ENCODE peak calls at places on chromosome 1, in nine cellular contexts. One of them, this sample, is unnamed.

GRCh38 chr1:12593621-12594066 is 24.4 kb downstream of the DHRS3 start:
- DNase-seq in dorsolateral prefrontal cortex: no peak
- DNase-seq in fibroblast of pulmonary artery: peak
- DNase-seq in HCT116: no peak
- DNase-seq in GM23338: no peak
- DNase-seq in GM10248: no peak
- DNase-seq in spleen: no peak
- DNase-seq in Panc1: no peak
- DNase-seq in ovary: peak
- DNase-seq in this sample: no peak

GRCh38 chr1:159861218-159861617 is 1.2 kb downstream of the VSIG8 start:
- DNase-seq in GM10248: no peak
- DNase-seq in ovary: no peak
- DNase-seq in GM23338: no peak
- DNase-seq in HCT116: no peak
- DNase-seq in fibroblast of pulmonary artery: no peak
- DNase-seq in spleen: no peak
- DNase-seq in dorsolateral prefrontal cortex: no peak
- DNase-seq in Panc1: no peak
- DNase-seq in this sample: no peak

GRCh38 chr1:14167889-14168288 is 430.6 kb upstream of the KAZN start:
- DNase-seq in ovary: no peak
- DNase-seq in HCT116: no peak
- DNase-seq in GM23338: no peak
- DNase-seq in fibroblast of pulmonary artery: no peak
- DNase-seq in spleen: no peak
- DNase-seq in dorsolateral prefrontal cortex: no peak
- DNase-seq in GM10248: no peak
- DNase-seq in Panc1: no peak
- DNase-seq in this sample: no peak

GRCh38 chr1:91020486-91020885 is 1.3 kb downstream of the ZNF644 start:
- DNase-seq in spleen: no peak
- DNase-seq in Panc1: no peak
- DNase-seq in GM23338: no peak
- DNase-seq in ovary: no peak
- DNase-seq in HCT116: no peak
- DNase-seq in dorsolateral prefrontal cortex: no peak
- DNase-seq in fibroblast of pulmonary artery: peak
- DNase-seq in GM10248: no peak
- DNase-seq in this sample: no peak

GRCh38 chr1:2510366-2511155 is 15.8 kb downstream of the PANK4 start:
- DNase-seq in fibroblast of pulmonary artery: no peak
- DNase-seq in spleen: no peak
- DNase-seq in ovary: no peak
- DNase-seq in Panc1: no peak
- DNase-seq in GM10248: no peak
- DNase-seq in GM23338: no peak
- DNase-seq in HCT116: no peak
- DNase-seq in dorsolateral prefrontal cortex: no peak
- DNase-seq in this sample: no peak

GRCh38 chr1:62688687-62689085 is 500 bp upstream of the DOCK7 start:
- DNase-seq in GM10248: no peak
- DNase-seq in dorsolateral prefrontal cortex: no peak
- DNase-seq in HCT116: no peak
- DNase-seq in GM23338: peak
- DNase-seq in ovary: no peak
- DNase-seq in fibroblast of pulmonary artery: peak
- DNase-seq in spleen: no peak
- DNase-seq in Panc1: no peak
- DNase-seq in this sample: no peak

GRCh38 chr1:27298632-27299384 is 23.2 kb upstream of the TMEM222 start:
- DNase-seq in dorsolateral prefrontal cortex: no peak
- DNase-seq in spleen: no peak
- DNase-seq in ovary: no peak
- DNase-seq in Panc1: no peak
- DNase-seq in HCT116: no peak
- DNase-seq in GM10248: no peak
- DNase-seq in GM23338: no peak
- DNase-seq in fibroblast of pulmonary artery: no peak
- DNase-seq in this sample: peak

GRCh38 chr1:43554444-43554992 is 23.8 kb downstream of the PTPRF start:
- DNase-seq in GM23338: peak
- DNase-seq in fibroblast of pulmonary artery: peak
- DNase-seq in dorsolateral prefrontal cortex: no peak
- DNase-seq in Panc1: no peak
- DNase-seq in HCT116: peak
- DNase-seq in spleen: no peak
- DNase-seq in GM10248: peak
- DNase-seq in ovary: no peak
- DNase-seq in this sample: peak

GRCh38 chr1:152461544-152461943 is 47.5 kb upstream of the CRNN start:
- DNase-seq in HCT116: peak
- DNase-seq in Panc1: no peak
- DNase-seq in fibroblast of pulmonary artery: peak
- DNase-seq in GM23338: peak
- DNase-seq in dorsolateral prefrontal cortex: no peak
- DNase-seq in GM10248: peak
- DNase-seq in ovary: no peak
- DNase-seq in spleen: no peak
- DNase-seq in this sample: peak

GRCh38 chr1:7292714-7293419 is 478.2 kb upstream of the VAMP3 start:
- DNase-seq in HCT116: no peak
- DNase-seq in GM10248: no peak
- DNase-seq in dorsolateral prefrontal cortex: no peak
- DNase-seq in spleen: no peak
- DNase-seq in GM23338: no peak
- DNase-seq in ovary: no peak
- DNase-seq in fibroblast of pulmonary artery: no peak
- DNase-seq in Panc1: no peak
- DNase-seq in this sample: peak

GRCh38 chr1:64846573-64847430 is 101.9 kb downstream of the RAVER2 start:
- DNase-seq in ovary: no peak
- DNase-seq in GM23338: no peak
- DNase-seq in Panc1: no peak
- DNase-seq in HCT116: no peak
- DNase-seq in fibroblast of pulmonary artery: no peak
- DNase-seq in spleen: no peak
- DNase-seq in GM10248: no peak
- DNase-seq in dorsolateral prefrontal cortex: no peak
- DNase-seq in this sample: no peak
- TF ChIP-seq CTCF in ovary: no peak
- TF ChIP-seq CTCF in GM23338: no peak
- TF ChIP-seq CTCF in Panc1: no peak
- TF ChIP-seq CTCF in HCT116: no peak
- TF ChIP-seq CTCF in fibroblast of pulmonary artery: no peak
- TF ChIP-seq CTCF in spleen: no peak
- TF ChIP-seq CTCF in GM10248: no peak
- TF ChIP-seq CTCF in dorsolateral prefrontal cortex: no peak
- TF ChIP-seq CTCF in this sample: no peak

DNA sequence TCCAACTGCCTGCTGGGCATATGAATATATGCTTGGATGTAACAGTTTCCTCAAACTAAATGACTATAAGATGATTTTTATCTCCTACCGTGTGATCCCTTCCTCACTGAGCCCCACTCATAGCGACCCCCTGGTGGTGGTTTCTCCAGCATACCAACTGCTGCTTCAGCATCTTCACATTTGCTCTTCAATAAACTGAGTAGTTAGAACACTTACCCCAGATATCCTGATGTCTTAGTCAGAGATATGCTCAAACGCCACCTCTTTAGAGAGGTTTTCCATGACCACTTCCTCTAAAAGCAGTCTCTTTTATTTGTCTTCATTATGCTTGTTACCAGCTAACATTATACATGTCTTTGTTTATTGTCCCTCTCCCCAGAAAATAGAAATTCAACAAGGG is 10.2 kb upstream of the HNRNPR start:
- DNase-seq in ovary: no peak
- DNase-seq in fibroblast of pulmonary artery: no peak
- DNase-seq in Panc1: no peak
- DNase-seq in spleen: no peak
- DNase-seq in GM23338: peak
- DNase-seq in GM10248: no peak
- DNase-seq in dorsolateral prefrontal cortex: no peak
- DNase-seq in HCT116: no peak
- DNase-seq in this sample: no peak
- TF ChIP-seq CTCF in ovary: no peak
- TF ChIP-seq CTCF in fibroblast of pulmonary artery: peak
- TF ChIP-seq CTCF in Panc1: no peak
- TF ChIP-seq CTCF in spleen: no peak
- TF ChIP-seq CTCF in GM23338: peak
- TF ChIP-seq CTCF in GM10248: no peak
- TF ChIP-seq CTCF in dorsolateral prefrontal cortex: no peak
- TF ChIP-seq CTCF in HCT116: peak
- TF ChIP-seq CTCF in this sample: peak

DNA sequence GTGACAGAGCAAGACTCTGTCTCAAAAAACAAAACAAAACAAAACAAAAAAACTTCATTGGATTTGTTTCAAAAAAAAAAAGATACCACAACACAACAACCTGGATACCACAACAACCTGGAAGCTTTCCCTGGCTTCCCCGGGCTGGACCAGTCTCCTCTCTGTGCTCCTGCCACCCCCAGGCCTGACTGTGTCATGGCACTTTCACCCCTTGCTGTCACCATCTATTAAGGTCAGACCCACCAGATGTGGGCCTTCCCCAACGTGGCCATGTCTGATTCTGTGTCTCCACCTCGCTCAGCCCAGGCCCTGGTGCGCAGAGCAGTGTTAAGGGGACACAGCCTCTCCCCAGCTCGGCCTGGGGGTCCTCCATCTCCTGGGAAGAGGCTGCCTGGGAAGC is 28.3 kb upstream of the ACOT11 start:
- DNase-seq in dorsolateral prefrontal cortex: no peak
- DNase-seq in GM23338: peak
- DNase-seq in spleen: no peak
- DNase-seq in fibroblast of pulmonary artery: no peak
- DNase-seq in Panc1: no peak
- DNase-seq in GM10248: no peak
- DNase-seq in ovary: no peak
- DNase-seq in HCT116: no peak
- DNase-seq in this sample: peak
- TF ChIP-seq CTCF in dorsolateral prefrontal cortex: no peak
- TF ChIP-seq CTCF in GM23338: peak
- TF ChIP-seq CTCF in spleen: no peak
- TF ChIP-seq CTCF in fibroblast of pulmonary artery: peak
- TF ChIP-seq CTCF in Panc1: no peak
- TF ChIP-seq CTCF in GM10248: no peak
- TF ChIP-seq CTCF in ovary: no peak
- TF ChIP-seq CTCF in HCT116: peak
- TF ChIP-seq CTCF in this sample: peak

GRCh38 chr1:47571952-47572351 is 134.1 kb downstream of the FOXD2 start:
- DNase-seq in HCT116: no peak
- DNase-seq in spleen: no peak
- DNase-seq in Panc1: no peak
- DNase-seq in dorsolateral prefrontal cortex: no peak
- DNase-seq in fibroblast of pulmonary artery: no peak
- DNase-seq in GM23338: no peak
- DNase-seq in GM10248: no peak
- DNase-seq in ovary: no peak
- DNase-seq in this sample: no peak

GRCh38 chr1:47569261-47569660 is 131.4 kb downstream of the FOXD2 start:
- DNase-seq in GM10248: no peak
- DNase-seq in spleen: no peak
- DNase-seq in Panc1: no peak
- DNase-seq in HCT116: no peak
- DNase-seq in fibroblast of pulmonary artery: no peak
- DNase-seq in GM23338: no peak
- DNase-seq in ovary: no peak
- DNase-seq in dorsolateral prefrontal cortex: no peak
- DNase-seq in this sample: no peak

GRCh38 chr1:47571161-47571560 is 133.3 kb downstream of the FOXD2 start:
- DNase-seq in ovary: no peak
- DNase-seq in Panc1: no peak
- DNase-seq in GM10248: no peak
- DNase-seq in GM23338: no peak
- DNase-seq in HCT116: no peak
- DNase-seq in spleen: peak
- DNase-seq in fibroblast of pulmonary artery: no peak
- DNase-seq in dorsolateral prefrontal cortex: no peak
- DNase-seq in this sample: peak

GRCh38 chr1:47568763-47569162 is 130.9 kb downstream of the FOXD2 start:
- DNase-seq in ovary: no peak
- DNase-seq in dorsolateral prefrontal cortex: peak
- DNase-seq in Panc1: no peak
- DNase-seq in spleen: peak
- DNase-seq in HCT116: no peak
- DNase-seq in GM23338: no peak
- DNase-seq in fibroblast of pulmonary artery: no peak
- DNase-seq in GM10248: no peak
- DNase-seq in this sample: no peak

GRCh38 chr1:47569681-47570470 is 132.0 kb downstream of the FOXD2 start:
- DNase-seq in fibroblast of pulmonary artery: peak
- DNase-seq in GM23338: peak
- DNase-seq in Panc1: peak
- DNase-seq in dorsolateral prefrontal cortex: peak
- DNase-seq in GM10248: no peak
- DNase-seq in spleen: peak
- DNase-seq in HCT116: peak
- DNase-seq in ovary: no peak
- DNase-seq in this sample: peak
- TF ChIP-seq CTCF in fibroblast of pulmonary artery: peak
- TF ChIP-seq CTCF in GM23338: peak
- TF ChIP-seq CTCF in Panc1: peak
- TF ChIP-seq CTCF in dorsolateral prefrontal cortex: no peak
- TF ChIP-seq CTCF in GM10248: no peak
- TF ChIP-seq CTCF in spleen: no peak
- TF ChIP-seq CTCF in HCT116: peak
- TF ChIP-seq CTCF in ovary: no peak
- TF ChIP-seq CTCF in this sample: peak

GRCh38 chr1:41889506-41890414 is 29.0 kb downstream of the HIVEP3 start:
- DNase-seq in GM23338: no peak
- DNase-seq in ovary: no peak
- DNase-seq in spleen: no peak
- DNase-seq in dorsolateral prefrontal cortex: no peak
- DNase-seq in GM10248: no peak
- DNase-seq in fibroblast of pulmonary artery: no peak
- DNase-seq in Panc1: no peak
- DNase-seq in HCT116: no peak
- DNase-seq in this sample: no peak
- TF ChIP-seq CTCF in GM23338: no peak
- TF ChIP-seq CTCF in ovary: no peak
- TF ChIP-seq CTCF in spleen: no peak
- TF ChIP-seq CTCF in dorsolateral prefrontal cortex: no peak
- TF ChIP-seq CTCF in GM10248: no peak
- TF ChIP-seq CTCF in fibroblast of pulmonary artery: no peak
- TF ChIP-seq CTCF in Panc1: no peak
- TF ChIP-seq CTCF in HCT116: no peak
- TF ChIP-seq CTCF in this sample: no peak

This sample was measured in endodermal cell.